ENCODE peak calls at places on chromosome 6, in ten cellular contexts. M is T-helper 22 cell; S is activated naive CD4-positive, alpha-beta T cell; V is DMS 273 treated with DMSO at 0.1 percent for 48 hours; R is WTC11; I is stimulated activated CD4-positive, alpha-beta T cell treated with anti-CD3 and anti-CD28 coated beads, Interleukin-12 subunit alpha, Interleukin-12 subunit beta, amount 100 ng/mL, for 4 hours; D is naive thymus-derived CD4-positive, alpha-beta T cell; H is spleen; Y is activated CD4-positive, alpha-beta T cell treated with anti-CD3 and anti-CD28 coated beads, Interleukin-2, amount 50 U/mL, for 24 hours; C is bronchial epithelial cell. K is an unnamed sample.

GRCh38 chr6:84774174-84775158 is 10.1 kb upstream of the TBX18 start:
- DNase-seq in D (no peak), V (no peak), I (no peak), C (peak; percentile 30), R (peak; percentile 81), M (no peak), S (no peak), Y (no peak), H (peak; percentile 70), K (peak; percentile 30)

GRCh38 chr6:128491643-128492206 is 28.7 kb downstream of the PTPRK start:
- DNase-seq in C (peak; percentile 73), V (no peak), H (no peak), R (no peak), M (no peak), D (no peak), Y (no peak), I (no peak), S (no peak), K (no peak)

GRCh38 chr6:43993881-43994523 is 133.2 kb downstream of the MRPL14 start:
- DNase-seq in S (no peak), R (no peak), I (no peak), D (no peak), V (no peak), Y (no peak), M (no peak), C (no peak), H (no peak), K (peak; percentile 77)

GRCh38 chr6:99779631-99780555 is 173.3 kb downstream of the PRDM13 start:
- DNase-seq in M (no peak), I (no peak), R (no peak), Y (no peak), C (no peak), S (no peak), D (no peak), V (no peak), H (no peak), K (no peak)

GRCh38 chr6:166025149-166025898 is 142.3 kb downstream of the TBXT start:
- DNase-seq in H (no peak), V (no peak), S (no peak), M (no peak), R (no peak), I (no peak), C (no peak), D (no peak), Y (no peak), K (no peak)

GRCh38 chr6:122476131-122476530 is 4.5 kb upstream of the SERINC1 start:
- DNase-seq in I (no peak), V (peak; percentile 2), R (no peak), C (peak; percentile 45), H (no peak), Y (no peak), M (no peak), S (no peak), D (peak; percentile 37), K (no peak)

GRCh38 chr6:163897669-163898068 is 483.2 kb downstream of the QKI start:
- DNase-seq in M (no peak), I (no peak), R (no peak), V (no peak), Y (no peak), C (no peak), S (no peak), D (no peak), H (no peak), K (no peak)

GRCh38 chr6:164554700-164555479 is 754.5 kb downstream of the C6orf118 start:
- DNase-seq in I (no peak), Y (no peak), D (no peak), S (no peak), M (no peak), H (no peak), R (no peak), V (no peak), C (no peak), K (no peak)

GRCh38 chr6:153511896-153512496 is 380.9 kb upstream of the RGS17 start:
- DNase-seq in I (no peak), D (peak; percentile 16), H (no peak), R (no peak), Y (no peak), M (no peak), C (peak; percentile 35), S (no peak), V (no peak), K (no peak)

GRCh38 chr6:125169058-125169457 is 15.5 kb downstream of the TPD52L1 start:
- DNase-seq in H (no peak), C (no peak), D (no peak), S (no peak), Y (no peak), V (no peak), I (no peak), M (no peak), R (no peak), K (no peak)

GRCh38 chr6:168121308-168121665 is 42.3 kb upstream of the FRMD1 start:
- DNase-seq in R (no peak), M (no peak), H (peak; percentile 61), I (no peak), D (no peak), V (no peak), Y (no peak), C (no peak), S (no peak), K (no peak)

GRCh38 chr6:7042056-7042653 is 65.6 kb upstream of the RREB1 start:
- DNase-seq in S (no peak), V (no peak), Y (no peak), I (no peak), H (no peak), M (no peak), R (no peak), D (no peak), C (peak; percentile 38), K (no peak)

GRCh38 chr6:148494226-148494625 is 151.6 kb downstream of the SASH1 start:
- DNase-seq in H (no peak), S (no peak), Y (no peak), C (no peak), R (no peak), D (no peak), I (no peak), M (no peak), V (no peak), K (no peak)

GRCh38 chr6:140256213-140256612 is 881.8 kb upstream of the CITED2 start:
- DNase-seq in S (no peak), I (no peak), D (no peak), H (no peak), Y (no peak), R (no peak), V (no peak), C (peak; percentile 21), M (no peak), K (no peak)

GRCh38 chr6:104108587-104108986 is 751.1 kb downstream of the HACE1 start:
- DNase-seq in I (no peak), M (no peak), C (no peak), H (no peak), V (no peak), Y (no peak), D (no peak), S (no peak), R (no peak), K (no peak)

GRCh38 chr6:2185056-2185455 is 60.3 kb downstream of the GMDS start:
- DNase-seq in M (no peak), C (no peak), I (no peak), R (no peak), Y (no peak), V (no peak), D (no peak), H (no peak), S (no peak), K (no peak)

GRCh38 chr6:170140129-170140528 is 150.7 kb downstream of the DLL1 start:
- DNase-seq in M (no peak), Y (no peak), R (no peak), V (no peak), C (no peak), D (no peak), S (no peak), H (peak; percentile 43), I (no peak), K (no peak)

GRCh38 chr6:102458990-102459389 is 1065.5 kb downstream of the GRIK2 start:
- DNase-seq in R (peak; percentile 5), Y (no peak), V (no peak), S (no peak), H (no peak), D (no peak), M (no peak), C (no peak), I (no peak), K (no peak)

GRCh38 chr6:4614637-4615036 is 161.6 kb upstream of the CDYL start:
- DNase-seq in Y (no peak), S (no peak), V (no peak), D (no peak), H (no peak), I (no peak), C (no peak), R (no peak), M (no peak), K (no peak)

GRCh38 chr6:119960065-119960464 is 610.5 kb upstream of the MAN1A1 start:
- DNase-seq in C (no peak), S (no peak), H (no peak), Y (no peak), D (no peak), R (no peak), I (no peak), V (no peak), M (no peak), K (no peak)

GRCh38 chr6:129634411-129635230 is 75.4 kb downstream of the ARHGAP18 start:
- DNase-seq in V (no peak), S (no peak), Y (no peak), H (no peak), I (no peak), R (no peak), C (no peak), D (no peak), M (no peak), K (no peak)

GRCh38 chr6:167649486-167649885 is 177.2 kb upstream of the AFDN start:
- DNase-seq in H (peak; percentile 32), M (no peak), V (no peak), D (no peak), S (no peak), Y (no peak), C (no peak), R (no peak), I (no peak), K (no peak)

GRCh38 chr6:138805431-138805830 is 9.5 kb downstream of the ECT2L start:
- DNase-seq in H (no peak), M (no peak), D (no peak), Y (no peak), R (no peak), V (peak; percentile 88), I (no peak), S (no peak), C (no peak), K (no peak)

GRCh38 chr6:169452117-169452868 is 198.6 kb upstream of the THBS2 start:
- DNase-seq in C (peak; percentile 84), V (no peak), H (no peak), D (no peak), Y (no peak), R (no peak), S (no peak), M (no peak), I (no peak), K (no peak)

GRCh38 chr6:127582777-127583462 is 5.9 kb downstream of the C6orf58 start:
- DNase-seq in V (no peak), D (no peak), Y (no peak), H (no peak), I (no peak), R (no peak), M (no peak), C (peak; percentile 94), S (no peak), K (no peak)

GRCh38 chr6:86609549-86610388 is 327.6 kb upstream of the HTR1E start:
- DNase-seq in I (no peak), R (no peak), C (no peak), Y (no peak), V (no peak), S (no peak), D (no peak), H (no peak), M (no peak), K (no peak)

GRCh38 chr6:15715060-15715459 is 52.2 kb upstream of the DTNBP1 start:
- DNase-seq in Y (peak; percentile 19), S (no peak), M (no peak), H (no peak), D (no peak), C (peak; percentile 95), R (no peak), I (no peak), V (no peak), K (no peak)

GRCh38 chr6:66605971-66606370 is 898.9 kb upstream of the EYS start:
- DNase-seq in H (no peak), V (no peak), C (no peak), Y (no peak), M (no peak), D (no peak), R (no peak), I (no peak), S (no peak), K (no peak)